ENCODE peak calls at places on chromosomes 3 and 15, in eight cellular contexts. T is heart right ventricle; N is pancreas; B is Right ventricle myocardium inferior; J is activated naive CD8-positive, alpha-beta T cell treated with anti-CD3 and anti-CD28 coated beads, Interleukin-2, amount 10 ng/mL, durations not matched to agents 7 days and 5 days; M is left lung; H is activated T-cell treated with anti-CD3 and anti-CD28 coated beads, Interleukin-2, amount 50 U/mL, for 4 hours; V is upper lobe of right lung. Z is an unnamed sample.

GRCh38 chr3:69161587-69162196 is 39.3 kb upstream of the LMOD3 start:
- ATAC-seq in T (peak), N (peak), B (peak), J (peak), M (peak), H (peak), V (peak), Z (peak)

GRCh38 chr15:90001062-90001682 is at the start of gene ZNF710:
- ATAC-seq in T (peak), N (no peak), B (peak), J (peak), M (peak), H (peak), V (peak), Z (peak)

GRCh38 chr3:45904931-45905330 is 18.6 kb downstream of the CCR9 start:
- ATAC-seq in T (no peak), N (no peak), B (no peak), J (no peak), M (no peak), H (peak), V (no peak), Z (peak)

GRCh38 chr15:76994496-76994895 is 430 bp upstream of the PSTPIP1 start:
- ATAC-seq in T (no peak), N (no peak), B (no peak), J (peak), M (no peak), H (peak), V (no peak), Z (peak)

GRCh38 chr3:143897558-143898305 is 49.5 kb upstream of the SLC9A9 start:
- ATAC-seq in T (no peak), N (no peak), B (peak), J (no peak), M (peak), H (no peak), V (peak), Z (no peak)

GRCh38 chr3:189803254-189803653 is 172.1 kb downstream of the TP63 start:
- ATAC-seq in T (no peak), N (no peak), B (no peak), J (no peak), M (no peak), H (no peak), V (no peak), Z (no peak)

GRCh38 chr3:84980011-84980410 is 21.2 kb downstream of the CADM2 start:
- ATAC-seq in T (no peak), N (no peak), B (no peak), J (no peak), M (no peak), H (no peak), V (no peak), Z (no peak)

GRCh38 chr3:38375488-38376097 is 29.0 kb downstream of the XYLB start:
- ATAC-seq in T (no peak), N (no peak), B (no peak), J (no peak), M (no peak), H (no peak), V (no peak), Z (no peak)

GRCh38 chr15:100052716-100053475 is 288.9 kb downstream of the ADAMTS17 start:
- ATAC-seq in T (no peak), N (no peak), B (no peak), J (no peak), M (no peak), H (no peak), V (no peak), Z (no peak)

GRCh38 chr15:60508442-60508841 is 29.5 kb upstream of the ICE2 start:
- ATAC-seq in T (no peak), N (no peak), B (no peak), J (no peak), M (no peak), H (peak), V (no peak), Z (peak)

Z was measured in activated T-helper 17 cell treated with anti-CD3 and anti-CD28 coated beads, Interleukin-2, amount 50 U/mL, for 72 hours.